ENCODE peak calls at places on chromosome 4, in five cellular contexts. V is IMR-90, O is H1, L is mesendoderm, D is mesenchymal stem cell. C is an unnamed sample.

GRCh38 chr4:86334020-86334750 is 25.7 kb downstream of the MAPK10 start:
- DNase-seq in D (no peak), O (no peak), L (no peak), V (no peak), C (no peak)

GRCh38 chr4:183830438-183830985 is 74.6 kb upstream of the STOX2 start:
- DNase-seq in D (no peak), L (no peak), V (no peak), O (no peak), C (no peak)

GRCh38 chr4:3709846-3710441 is 56.2 kb upstream of the ADRA2C start:
- DNase-seq in V (no peak), O (no peak), D (no peak), L (no peak), C (no peak)

GRCh38 chr4:113288691-113289090 is 239.2 kb downstream of the ANK2 start:
- DNase-seq in V (no peak), O (no peak), L (no peak), D (no peak), C (no peak)

GRCh38 chr4:108694423-108694822 is 44.0 kb downstream of the OSTC start:
- DNase-seq in O (no peak), V (no peak), D (no peak), L (no peak), C (no peak)

GRCh38 chr4:1506956-1507721 is 100.9 kb upstream of the NKX1-1 start:
- DNase-seq in D (no peak), O (no peak), L (no peak), V (no peak), C (peak)

GRCh38 chr4:72302981-72303704 is 265.9 kb downstream of the ADAMTS3 start:
- DNase-seq in D (peak), O (peak), L (peak), V (peak), C (peak)

GRCh38 chr4:74838746-74839370 is 44.5 kb upstream of the BTC start:
- DNase-seq in V (peak), L (no peak), O (no peak), D (peak), C (no peak)

GRCh38 chr4:27117453-27117852 is 256.8 kb downstream of the STIM2 start:
- DNase-seq in L (no peak), V (no peak), D (no peak), O (no peak), C (no peak)

GRCh38 chr4:12538162-12538561 is 946.0 kb downstream of the RAB28 start:
- DNase-seq in V (no peak), L (no peak), D (no peak), O (no peak), C (no peak)

GRCh38 chr4:177401658-177402273 is 40.5 kb downstream of the AGA start:
- DNase-seq in V (no peak), L (peak), D (no peak), O (no peak), C (no peak)

GRCh38 chr4:140937866-140938265 is 181.7 kb upstream of the TBC1D9 start:
- DNase-seq in D (peak), O (no peak), V (peak), L (no peak), C (no peak)

GRCh38 chr4:173529505-173530325 is at the start of gene HAND2:
- DNase-seq in V (peak), O (peak), D (peak), L (peak), C (peak)

GRCh38 chr4:112626228-112626627 is 10.5 kb downstream of the ZGRF1 start:
- DNase-seq in L (no peak), O (no peak), D (no peak), V (no peak), C (no peak)

GRCh38 chr4:80452768-80453167 is 117.2 kb downstream of the CFAP299 start:
- DNase-seq in V (no peak), O (no peak), L (no peak), D (no peak), C (no peak)

GRCh38 chr4:56272003-56272402 is 115.3 kb downstream of the AASDH start:
- DNase-seq in O (no peak), L (no peak), D (no peak), V (no peak), C (no peak)

GRCh38 chr4:145909331-145909730 is 29.3 kb downstream of the ZNF827 start:
- DNase-seq in L (peak), V (no peak), D (no peak), O (peak), C (peak)

GRCh38 chr4:7837597-7838135 is 102.0 kb downstream of the AFAP1 start:
- DNase-seq in D (no peak), O (no peak), V (no peak), L (no peak), C (no peak)

GRCh38 chr4:110518889-110519490 is 43.0 kb downstream of the ENPEP start:
- DNase-seq in O (no peak), V (peak), D (peak), L (peak), C (no peak)

GRCh38 chr4:104966349-104967033 is 180.2 kb upstream of the TET2 start:
- DNase-seq in D (no peak), V (no peak), L (no peak), O (no peak), C (no peak)

GRCh38 chr4:187046471-187046870 is 322.8 kb upstream of the FAT1 start:
- DNase-seq in L (no peak), D (no peak), V (no peak), O (no peak), C (no peak)

GRCh38 chr4:125664091-125664767 is 349.5 kb downstream of the FAT4 start:
- DNase-seq in D (no peak), V (no peak), L (peak), O (no peak), C (no peak)

GRCh38 chr4:125432078-125432477 is 117.3 kb downstream of the FAT4 start:
- DNase-seq in L (peak), D (peak), V (peak), O (no peak), C (peak)

GRCh38 chr4:8364848-8365350 is 75.6 kb downstream of the ACOX3 start:
- DNase-seq in L (no peak), D (no peak), V (no peak), O (no peak), C (no peak)

GRCh38 chr4:89836031-89836777 is 757 bp downstream of the SNCA start:
- DNase-seq in O (peak), L (peak), D (peak), V (no peak), C (peak)

GRCh38 chr4:1771555-1772305 is 21.4 kb upstream of the FGFR3 start:
- DNase-seq in D (no peak), L (no peak), O (no peak), V (no peak), C (no peak)

GRCh38 chr4:128242601-128243000 is 45.0 kb downstream of the PGRMC2 start:
- DNase-seq in O (no peak), V (no peak), L (no peak), D (no peak), C (no peak)
- H2AK5ac ChIP-seq in O (no peak), V (peak), L (no peak), D (peak), C (no peak)

DNA sequence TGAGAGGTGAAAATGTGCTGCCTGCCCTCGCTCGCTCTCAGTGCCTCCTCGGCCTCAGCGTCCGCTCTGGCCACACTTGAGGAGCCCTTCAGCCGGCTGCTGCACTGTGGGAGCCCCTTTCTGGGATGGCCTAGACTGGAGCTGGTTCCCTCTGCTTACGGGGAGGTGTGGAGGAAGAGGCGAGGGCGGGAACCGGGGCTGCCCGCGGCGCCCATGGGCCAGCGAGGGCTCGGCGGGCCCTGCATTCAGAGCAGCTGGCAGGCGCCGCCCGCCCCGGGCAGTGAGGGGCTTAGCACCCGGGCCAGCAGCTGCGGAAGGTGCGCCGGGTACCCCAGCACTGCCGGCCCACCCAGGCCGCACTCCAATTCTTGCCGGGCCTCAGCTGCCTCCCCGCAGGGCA is 39.6 kb downstream of the TRIML1 start:
- DNase-seq in V (no peak), L (no peak), D (no peak), O (no peak), C (no peak)
- H3K4me3 ChIP-seq in V (no peak), L (no peak), D (no peak), O (no peak), C (no peak)

DNA sequence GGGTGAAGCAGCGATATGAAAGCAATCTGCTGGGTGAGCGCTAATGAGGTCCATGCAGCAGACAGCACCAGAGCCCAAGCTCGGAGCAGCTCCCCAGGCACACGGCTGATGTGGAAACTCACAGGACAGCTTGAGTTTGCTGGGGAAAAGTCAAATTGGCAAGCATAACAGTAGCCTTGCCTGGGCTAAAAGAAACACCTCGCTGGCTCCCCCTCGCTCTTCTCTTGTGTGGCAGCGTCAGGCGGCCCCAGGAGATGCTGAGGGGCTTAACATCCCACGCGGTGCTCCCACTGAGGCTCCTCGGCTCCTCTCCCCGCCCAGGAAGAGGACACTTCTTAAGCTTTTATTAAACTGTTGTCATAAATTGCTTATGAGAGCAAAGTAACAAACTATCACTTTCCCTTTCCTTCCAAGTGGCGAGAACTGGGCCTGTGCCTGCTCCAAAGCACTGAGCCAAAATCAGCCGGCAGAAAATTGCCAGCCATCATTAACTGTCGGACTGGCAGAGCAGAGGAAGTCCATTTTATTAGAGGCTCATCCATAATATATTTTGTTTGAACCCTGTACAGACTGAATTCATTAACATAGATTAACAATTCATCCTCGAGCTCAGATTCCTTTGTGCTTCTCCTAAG is 111.4 kb downstream of the TSPAN5 start:
- DNase-seq in V (peak), L (no peak), O (no peak), D (no peak), C (no peak)
- H2BK15ac ChIP-seq in V (no peak), L (no peak), O (no peak), D (no peak), C (no peak)

DNA sequence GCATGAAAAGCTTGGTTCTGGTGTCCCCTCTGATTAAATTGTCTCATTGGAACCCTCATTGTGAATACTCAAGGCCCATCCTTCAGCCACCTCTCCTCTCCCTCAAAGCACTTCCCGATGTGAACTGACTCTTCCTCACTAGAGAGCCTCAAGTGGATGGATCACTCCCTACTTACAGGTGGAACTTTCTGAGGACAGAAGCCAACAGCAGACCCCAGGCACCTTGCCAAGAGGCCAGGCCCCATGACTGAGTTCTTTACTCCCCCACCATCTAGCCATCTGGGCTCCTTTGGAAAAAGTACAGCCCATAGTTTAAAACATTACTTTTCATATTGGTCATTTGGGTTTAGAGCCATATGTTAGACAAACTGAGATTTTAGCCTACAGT is 224.1 kb downstream of the SHROOM3 start:
- DNase-seq in O (no peak), D (no peak), L (no peak), V (peak), C (no peak)
- H2AK5ac ChIP-seq in O (no peak), D (peak), L (no peak), V (peak), C (no peak)

GRCh38 chr4:148344382-148344781 is 97.8 kb downstream of the NR3C2 start:
- DNase-seq in L (no peak), O (no peak), D (no peak), V (no peak), C (no peak)

GRCh38 chr4:148346657-148347056 is 95.6 kb downstream of the NR3C2 start:
- DNase-seq in V (no peak), D (no peak), O (no peak), L (no peak), C (no peak)

GRCh38 chr4:148345509-148345908 is 96.7 kb downstream of the NR3C2 start:
- DNase-seq in L (no peak), D (no peak), V (no peak), O (no peak), C (no peak)

DNA sequence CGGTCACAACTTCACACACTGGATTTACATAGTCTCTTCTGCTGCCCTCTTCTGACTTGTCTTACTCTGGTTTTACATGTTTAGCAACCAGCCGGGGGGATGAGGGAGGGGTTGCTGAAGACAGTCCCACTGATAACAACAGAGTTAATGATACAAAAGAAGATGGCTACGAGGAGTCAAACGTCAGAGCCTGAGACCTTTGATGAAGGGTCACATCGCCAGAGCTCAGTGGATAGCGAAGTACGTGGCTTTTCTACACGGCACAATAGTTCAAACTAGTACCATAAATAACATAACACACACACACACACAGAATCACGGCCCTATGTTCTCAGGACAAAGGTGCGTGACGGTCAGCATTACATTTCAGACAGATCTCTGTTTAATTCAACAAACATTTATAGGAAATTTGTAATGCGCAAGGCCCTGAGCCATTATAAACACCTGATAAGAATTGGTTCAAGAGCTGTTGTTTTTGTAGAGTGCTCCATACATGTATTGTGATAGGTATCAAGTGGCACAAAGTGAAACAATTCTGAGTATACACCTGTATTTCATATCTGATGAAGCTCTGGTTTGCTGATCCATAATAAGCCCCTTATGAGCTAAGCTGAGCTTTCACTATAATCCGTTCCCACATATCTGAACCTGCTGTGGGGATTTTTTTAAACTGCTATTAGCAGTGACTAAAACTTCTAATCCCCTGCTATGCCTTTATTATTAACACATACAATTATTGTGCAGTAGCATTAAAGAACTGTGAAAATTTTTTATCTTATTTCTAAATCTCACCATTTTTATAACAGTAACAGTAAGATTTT is 100.0 kb downstream of the NR3C2 start:
- DNase-seq in L (peak), O (no peak), D (no peak), V (no peak), C (no peak)
- H3K4me3 ChIP-seq in L (no peak), O (no peak), D (no peak), V (no peak), C (no peak)

GRCh38 chr4:107376293-107376692 is 340.2 kb upstream of the DKK2 start:
- DNase-seq in O (no peak), V (no peak), D (no peak), L (no peak), C (no peak)

GRCh38 chr4:107379054-107379869 is 340.8 kb downstream of the PAPSS1 start:
- DNase-seq in V (peak), L (peak), D (peak), O (no peak), C (no peak)

GRCh38 chr4:107380190-107380589 is 339.8 kb downstream of the PAPSS1 start:
- DNase-seq in D (no peak), O (no peak), V (no peak), L (no peak), C (no peak)

DNA sequence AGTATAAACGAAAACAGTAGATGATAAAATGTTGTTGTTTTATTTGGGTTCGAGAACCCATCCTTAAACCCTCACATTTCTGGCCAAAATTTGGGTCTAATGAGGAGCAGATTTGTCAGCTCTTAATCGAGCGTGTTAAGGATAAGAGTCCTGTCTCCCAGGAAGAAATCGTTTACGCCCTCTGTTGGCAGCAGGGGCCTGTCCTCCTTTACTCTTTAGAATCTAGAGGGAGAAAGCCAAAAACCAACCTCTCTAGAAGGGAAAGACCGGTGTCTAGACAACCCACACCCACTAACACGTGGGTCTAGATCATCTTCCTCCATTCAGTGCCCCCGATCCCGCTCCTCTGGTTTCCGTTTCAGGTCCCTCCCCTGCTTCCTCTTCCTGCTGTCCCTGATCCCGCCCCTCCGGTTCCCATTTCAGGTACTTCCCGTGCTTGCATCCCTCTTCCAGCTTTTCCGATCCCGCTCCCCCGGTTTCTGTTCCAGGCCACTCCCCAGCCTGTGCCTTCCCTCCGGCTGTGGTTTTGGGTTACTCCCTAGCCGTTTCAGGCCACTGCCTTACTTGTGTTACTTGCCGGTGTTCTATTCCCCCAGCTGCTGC is 339.1 kb downstream of the PAPSS1 start:
- DNase-seq in V (no peak), D (no peak), L (no peak), O (no peak), C (no peak)
- H2BK15ac ChIP-seq in V (no peak), D (no peak), L (peak), O (no peak), C (no peak)

GRCh38 chr4:34766935-34767859 is 1477.1 kb downstream of the ARAP2 start:
- DNase-seq in O (no peak), L (no peak), D (no peak), V (no peak), C (no peak)

GRCh38 chr4:34771632-34772031 is 1472.7 kb downstream of the ARAP2 start:
- DNase-seq in L (peak), D (no peak), V (no peak), O (no peak), C (no peak)
- H2AK5ac ChIP-seq in L (no peak), D (no peak), V (no peak), O (no peak), C (no peak)

DNA sequence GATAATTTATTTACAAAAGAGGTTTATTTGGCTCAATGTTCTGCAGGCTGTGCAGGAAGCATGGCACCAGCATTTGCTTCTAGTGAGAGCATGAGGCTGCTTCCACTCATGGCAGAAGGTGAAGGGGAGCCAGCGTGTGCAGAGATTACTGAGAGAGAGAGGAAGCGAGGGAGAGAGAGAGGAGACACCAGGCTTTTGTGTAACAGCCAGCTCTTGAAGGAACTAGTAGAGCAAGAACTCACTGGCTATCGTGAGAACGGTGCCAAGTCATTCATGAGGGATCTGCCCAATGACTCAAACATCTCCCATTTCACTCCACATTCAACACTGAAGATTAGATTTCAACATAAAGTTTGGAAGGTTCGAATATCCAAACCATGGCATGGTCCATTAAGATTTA is 12.7 kb downstream of the GUCY1A1 start:
- DNase-seq in D (no peak), L (no peak), O (no peak), V (peak), C (no peak)
- H3K4me3 ChIP-seq in D (no peak), L (no peak), O (no peak), V (no peak), C (no peak)

GRCh38 chr4:149604827-149605226 is 210.8 kb downstream of the IQCM start:
- DNase-seq in D (no peak), V (no peak), L (no peak), O (no peak), C (no peak)

GRCh38 chr4:149605601-149606378 is 209.9 kb downstream of the IQCM start:
- DNase-seq in V (peak), D (peak), O (no peak), L (peak), C (no peak)
- H2BK15ac ChIP-seq in V (no peak), D (no peak), O (no peak), L (no peak), C (no peak)